ENCODE peak calls at places on chromosomes 13 and 19, in ten cellular contexts. P, F, B, O, Y, S, M, U, K and C are unnamed samples.

GRCh38 chr13:90696254-90696653 is 651.2 kb upstream of the MIR17HG start:
- DNase-seq in P (no peak), F (no peak), B (no peak), O (no peak), Y (no peak), S (no peak), M (no peak), U (no peak), K (no peak), C (no peak)

GRCh38 chr13:35840991-35841604 is 290.1 kb downstream of the DCLK1 start:
- DNase-seq in P (peak; percentile 22), F (no peak), B (no peak), O (no peak), Y (no peak), S (no peak), M (no peak), U (no peak), K (no peak), C (no peak)

GRCh38 chr13:41246969-41247750 is 16.2 kb downstream of the MTRF1 start:
- DNase-seq in P (no peak), F (no peak), B (no peak), O (no peak), Y (no peak), S (no peak), M (no peak), U (no peak), K (no peak), C (no peak)

GRCh38 chr13:34357435-34358232 is 539.7 kb downstream of the RFC3 start:
- DNase-seq in P (no peak), F (no peak), B (no peak), O (no peak), Y (no peak), S (no peak), M (peak; percentile 64), U (no peak), K (no peak), C (no peak)

GRCh38 chr13:28492527-28493367 is 2.2 kb downstream of the FLT1 start:
- DNase-seq in P (no peak), F (no peak), B (no peak), O (no peak), Y (no peak), S (no peak), M (no peak), U (peak; percentile 28), K (no peak), C (no peak)

GRCh38 chr13:41960195-41960699 is 662 bp downstream of the VWA8 start:
- DNase-seq in P (no peak), F (no peak), B (no peak), O (no peak), Y (no peak), S (no peak), M (no peak), U (no peak), K (no peak), C (no peak)

GRCh38 chr13:67867206-67867605 is 637.1 kb upstream of the PCDH9 start:
- DNase-seq in P (no peak), F (no peak), B (no peak), O (no peak), Y (no peak), S (no peak), M (no peak), U (no peak), K (no peak), C (no peak)

GRCh38 chr13:58397596-58398387 is 766.2 kb downstream of the PCDH17 start:
- DNase-seq in P (no peak), F (no peak), B (no peak), O (peak; percentile 59), Y (no peak), S (no peak), M (no peak), U (no peak), K (no peak), C (no peak)

GRCh38 chr13:108924154-108924940 is 294.9 kb downstream of the MYO16 start:
- DNase-seq in P (no peak), F (no peak), B (no peak), O (no peak), Y (no peak), S (no peak), M (no peak), U (no peak), K (no peak), C (no peak)

GRCh38 chr19:18865973-18866799 is 29.8 kb downstream of the CERS1 start:
- DNase-seq in P (no peak), F (no peak), B (no peak), O (peak; percentile 91), Y (peak; percentile 97), S (peak; percentile 46), M (no peak), U (no peak), K (peak; percentile 90), C (no peak)

GRCh38 chr13:109698779-109699178 is 87.6 kb downstream of the IRS2 start:
- DNase-seq in P (no peak), F (no peak), B (no peak), O (no peak), Y (no peak), S (no peak), M (no peak), U (no peak), K (no peak), C (no peak)

GRCh38 chr13:46995874-46996273 is 99.0 kb upstream of the HTR2A start:
- DNase-seq in P (no peak), F (no peak), B (no peak), O (no peak), Y (peak; percentile 15), S (no peak), M (no peak), U (peak; percentile 53), K (no peak), C (no peak)

GRCh38 chr19:23093832-23094231 is 23.0 kb upstream of the ZNF730 start:
- DNase-seq in P (no peak), F (no peak), B (no peak), O (no peak), Y (no peak), S (no peak), M (no peak), U (no peak), K (no peak), C (no peak)

GRCh38 chr19:31214997-31215396 is 134.2 kb downstream of the TSHZ3 start:
- DNase-seq in P (no peak), F (no peak), B (no peak), O (no peak), Y (no peak), S (no peak), M (no peak), U (no peak), K (no peak), C (no peak)

GRCh38 chr13:108609353-108609752 is 20.1 kb upstream of the MYO16 start:
- DNase-seq in P (no peak), F (peak; percentile 37), B (no peak), O (no peak), Y (no peak), S (no peak), M (no peak), U (no peak), K (no peak), C (no peak)

DNA sequence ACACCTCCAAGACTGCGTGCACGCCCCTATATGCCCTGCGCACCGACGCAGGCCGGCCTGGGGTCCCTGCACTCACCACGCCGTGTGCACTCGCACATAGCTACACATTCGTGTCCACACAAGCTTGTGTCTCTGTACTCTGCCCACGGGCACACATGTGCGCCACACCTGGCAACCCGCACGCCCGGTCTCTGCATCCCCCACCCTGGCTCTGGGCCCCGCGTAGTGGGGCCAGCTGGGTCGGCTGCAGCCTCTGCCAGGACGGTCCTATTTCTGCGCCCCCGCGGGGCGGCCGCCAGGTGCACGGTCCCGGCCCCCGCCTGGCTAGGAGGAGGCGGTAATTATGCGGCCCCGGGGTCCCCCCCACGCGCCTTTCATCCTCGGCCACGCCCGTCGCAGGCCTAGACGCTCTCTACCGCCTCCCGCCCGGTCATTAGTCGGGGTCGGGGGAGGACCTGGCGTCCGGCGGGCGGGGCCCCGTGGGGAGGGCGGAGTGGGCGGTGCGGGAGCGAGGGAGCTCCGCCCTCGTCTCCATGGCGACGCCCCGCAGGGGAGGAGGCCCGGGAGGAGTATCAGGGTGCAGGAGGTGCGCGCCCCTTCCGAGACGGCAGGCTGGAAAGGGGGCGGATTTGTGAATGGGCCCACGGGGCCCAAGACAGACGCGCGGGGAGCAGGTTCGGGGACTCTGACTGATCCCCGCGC is 2.9 kb upstream of the CIRBP start:
- DNase-seq in P (no peak), F (no peak), B (peak; percentile 94), O (peak; percentile 98), Y (peak; percentile 81), S (peak; percentile 73), M (no peak), U (no peak), K (peak; percentile 87), C (no peak)
- TF ChIP-seq POLR2AphosphoS5 in P (peak; percentile 5), F (no peak), B (no peak), O (peak; percentile 80), Y (no peak), S (peak; percentile 52), M (peak; percentile 49), U (no peak), K (peak; percentile 6), C (no peak)

GRCh38 chr13:20102776-20103175 is 58.1 kb downstream of the GJA3 start:
- DNase-seq in P (no peak), F (no peak), B (no peak), O (no peak), Y (no peak), S (no peak), M (no peak), U (no peak), K (no peak), C (no peak)
- TF ChIP-seq POLR2AphosphoS5 in P (no peak), F (no peak), B (no peak), O (no peak), Y (no peak), S (no peak), M (no peak), U (no peak), K (no peak), C (no peak)

DNA sequence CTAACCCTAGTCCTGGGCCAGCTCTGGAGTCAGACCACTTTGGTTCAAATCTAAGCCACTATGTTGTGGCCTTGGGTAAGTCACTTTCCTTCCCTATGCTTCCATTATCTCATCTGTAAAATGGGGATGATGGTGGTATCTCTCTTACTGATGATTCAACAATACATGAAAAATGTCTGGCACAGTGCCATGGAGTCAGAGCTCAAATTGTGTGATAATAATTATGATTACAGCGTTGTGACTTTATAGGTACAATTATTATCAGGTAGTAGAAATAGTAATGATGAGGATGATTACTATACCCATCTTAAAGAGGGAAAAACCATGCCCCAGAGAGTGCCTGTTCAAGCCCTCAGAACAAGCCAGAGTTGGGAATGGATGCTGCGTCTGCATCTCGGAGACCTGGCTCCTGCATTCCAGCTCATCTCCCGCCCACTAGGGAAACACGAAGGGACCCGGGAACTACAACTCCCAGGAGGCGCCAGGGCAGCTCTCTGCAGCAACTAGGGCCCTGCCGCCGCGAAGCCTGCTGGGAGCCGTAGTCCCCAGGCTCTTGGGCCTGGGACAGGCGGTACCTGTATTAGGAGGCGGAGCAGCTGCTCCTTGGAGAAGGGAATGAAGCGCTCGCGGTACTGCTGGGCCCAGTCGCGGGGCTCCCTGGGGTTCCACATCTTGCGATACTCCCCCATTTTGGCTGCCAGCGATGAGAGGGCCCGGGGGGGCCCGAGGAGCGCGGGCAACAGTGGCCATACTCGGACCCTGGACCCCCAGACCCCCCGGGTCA is 832 bp downstream of the TMEM143 start:
- DNase-seq in P (peak; percentile 97), F (peak; percentile 92), B (peak; percentile 98), O (peak; percentile 99), Y (peak; percentile 81), S (peak; percentile 96), M (peak; percentile 96), U (peak; percentile 59), K (peak; percentile 88), C (peak; percentile 92)
- TF ChIP-seq POLR2AphosphoS5 in P (peak; percentile 44), F (peak; percentile 71), B (no peak), O (peak; percentile 82), Y (no peak), S (peak; percentile 95), M (peak; percentile 85), U (no peak), K (no peak), C (no peak)

GRCh38 chr13:80141114-80141849 is 199.6 kb downstream of the SPRY2 start:
- DNase-seq in P (peak; percentile 19), F (no peak), B (no peak), O (no peak), Y (no peak), S (no peak), M (no peak), U (no peak), K (no peak), C (no peak)
- TF ChIP-seq POLR2AphosphoS5 in P (no peak), F (no peak), B (no peak), O (no peak), Y (no peak), S (no peak), M (peak; percentile 29), U (no peak), K (no peak), C (no peak)